ENCODE peak calls at places on chromosomes 16 and 17, in nine cellular contexts. Z is right lobe of liver, G is right cardiac atrium, M is GM06990, D is bronchial epithelial cell, S is right atrium auricular region, O is Panc1, A is choroid plexus epithelial cell, N is astrocyte of the cerebellum. T is an unnamed sample.

GRCh38 chr17:18181358-18181757 is 2.3 kb upstream of the ALKBH5 start:
- DNase-seq in Z (no peak), G (no peak), M (no peak), D (peak; percentile 75), S (no peak), O (no peak), A (no peak), N (no peak), T (no peak)

GRCh38 chr17:41377546-41377945 is 4.6 kb downstream of the KRT34 start:
- DNase-seq in Z (no peak), G (no peak), M (no peak), D (peak; percentile 30), S (no peak), O (no peak), A (peak; percentile 65), N (no peak), T (no peak)

GRCh38 chr16:27844826-27845225 is 218.7 kb downstream of the GSG1L start:
- DNase-seq in Z (no peak), G (no peak), M (no peak), D (no peak), S (no peak), O (no peak), A (no peak), N (no peak), T (no peak)

GRCh38 chr16:63856537-63856936 is 1265.3 kb downstream of the CDH11 start:
- DNase-seq in Z (no peak), G (no peak), M (no peak), D (no peak), S (no peak), O (no peak), A (no peak), N (no peak), T (no peak)

GRCh38 chr17:66580178-66580577 is 254.7 kb upstream of the CACNG5 start:
- DNase-seq in Z (no peak), G (peak; percentile 39), M (no peak), D (no peak), S (no peak), O (no peak), A (peak; percentile 80), N (no peak), T (no peak)

GRCh38 chr16:30121741-30122620 is 1.0 kb downstream of the MAPK3 start:
- DNase-seq in Z (peak; percentile 55), G (peak; percentile 90), M (no peak), D (no peak), S (peak; percentile 89), O (no peak), A (peak; percentile 75), N (no peak), T (no peak)

GRCh38 chr16:471353-472198 is 46.1 kb downstream of the RAB11FIP3 start:
- DNase-seq in Z (no peak), G (peak; percentile 50), M (no peak), D (peak; percentile 53), S (no peak), O (no peak), A (no peak), N (no peak), T (peak; percentile 15)

GRCh38 chr16:20886320-20886719 is 13.8 kb downstream of the DCUN1D3 start:
- DNase-seq in Z (no peak), G (no peak), M (no peak), D (no peak), S (no peak), O (no peak), A (no peak), N (no peak), T (no peak)

GRCh38 chr17:2025220-2025621 is at the start of gene RTN4RL1:
- DNase-seq in Z (peak; percentile 73), G (peak; percentile 77), M (peak; percentile 45), D (peak; percentile 68), S (peak; percentile 65), O (no peak), A (peak; percentile 33), N (no peak), T (no peak)
- H3K4me3 ChIP-seq in Z (peak within 1 kb of the TSS; percentile 48), G (peak within 1 kb of the TSS; percentile 62), M (peak within 1 kb of the TSS; percentile 39), D (peak within 1 kb of the TSS; percentile 43), S (peak within 1 kb of the TSS; percentile 43), O (peak within 1 kb of the TSS; percentile 44), A (peak within 1 kb of the TSS; percentile 17), N (peak within 1 kb of the TSS; percentile 34), T (peak within 1 kb of the TSS; percentile 76)

DNA sequence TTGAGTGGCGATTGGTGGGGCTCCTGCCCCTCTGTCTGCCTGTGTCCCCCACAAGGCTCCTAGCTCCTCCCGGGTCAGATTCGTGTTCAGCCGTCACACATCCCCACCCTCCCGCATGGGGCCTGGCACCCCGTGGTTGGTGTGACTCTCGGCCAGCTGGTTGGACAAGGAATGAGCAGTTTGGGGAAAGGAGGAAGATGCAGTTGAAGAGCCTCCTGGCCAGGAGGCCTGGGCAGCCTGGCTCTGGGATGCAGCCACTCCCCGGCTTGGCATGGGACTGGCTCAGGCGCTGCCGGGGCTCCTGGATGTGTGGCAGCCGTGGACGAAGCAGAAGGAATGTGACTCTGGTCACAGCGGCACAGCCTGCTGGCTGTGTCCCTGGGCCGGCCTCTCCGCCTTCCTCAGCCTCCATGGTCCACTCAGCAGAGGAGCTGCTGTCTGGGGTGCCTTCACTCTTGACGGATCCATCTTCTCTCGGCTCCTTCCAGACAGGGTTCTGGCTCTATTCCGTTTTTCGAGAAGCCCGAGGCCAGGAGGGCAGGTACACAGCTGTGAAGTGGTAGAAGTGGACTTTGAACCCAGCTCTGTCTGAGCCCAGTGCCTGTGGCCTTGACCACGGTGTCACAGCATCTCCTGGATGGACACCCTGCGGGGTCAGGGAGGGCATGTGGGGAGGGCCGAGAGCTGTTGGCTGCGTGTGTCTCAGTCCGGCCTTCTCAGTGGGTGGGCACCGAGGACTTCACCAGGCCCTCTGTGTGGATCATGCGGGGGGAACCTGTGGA is 2.1 kb downstream of the TRAF7 start:
- DNase-seq in Z (peak; percentile 83), G (peak; percentile 25), M (no peak), D (no peak), S (no peak), O (no peak), A (no peak), N (no peak), T (no peak)
- H3K4me3 ChIP-seq in Z (peak overlapping the region; percentile 81), G (no peak overlapping the region), M (no peak overlapping the region), D (no peak overlapping the region), S (no peak overlapping the region), O (peak overlapping the region; percentile 98), A (no peak overlapping the region), N (peak overlapping the region; percentile 88), T (no peak overlapping the region)

DNA sequence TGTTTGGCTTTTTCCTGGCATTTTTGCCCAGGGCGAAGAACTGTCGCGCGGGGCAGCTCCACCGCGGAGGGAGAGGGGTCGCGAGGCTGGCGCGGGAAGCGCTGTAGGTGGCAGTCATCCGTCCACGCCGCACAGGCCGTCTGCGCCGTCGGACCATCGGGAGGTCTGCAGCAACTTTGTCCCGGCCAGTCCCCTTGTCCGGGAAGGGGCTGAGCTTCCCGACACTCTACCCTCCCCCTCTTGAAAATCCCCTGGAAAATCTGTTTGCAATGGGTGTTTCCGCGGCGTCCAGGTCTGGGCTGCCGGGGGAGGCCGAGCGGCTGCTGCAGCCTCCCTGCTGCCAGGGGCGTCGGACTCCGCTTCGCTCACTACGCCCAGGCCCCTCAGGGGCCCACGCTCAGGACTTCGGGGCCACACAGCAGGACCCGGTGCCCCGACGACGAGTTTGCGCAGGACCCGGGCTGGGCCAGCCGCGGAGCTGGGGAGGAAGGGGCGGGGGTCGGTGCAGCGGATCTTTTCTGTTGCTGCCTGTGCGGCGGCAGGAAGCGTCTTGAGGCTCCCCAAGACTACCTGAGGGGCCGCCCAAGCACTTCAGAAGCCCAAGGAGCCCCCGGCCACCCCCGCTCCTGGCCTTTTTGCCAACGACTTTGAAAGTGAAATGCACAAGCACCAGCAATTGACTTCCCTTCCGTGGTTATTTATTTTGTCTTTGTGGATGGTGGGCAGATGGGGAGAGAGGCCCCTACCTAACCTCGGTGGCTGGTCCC is 2.3 kb upstream of the CBX4 start:
- DNase-seq in Z (peak; percentile 35), G (peak; percentile 21), M (no peak), D (no peak), S (no peak), O (no peak), A (no peak), N (no peak), T (no peak)
- H3K4me3 ChIP-seq in Z (no peak overlapping the region), G (no peak overlapping the region), M (no peak overlapping the region), D (no peak overlapping the region), S (no peak overlapping the region), O (peak overlapping the region; percentile 23), A (no peak overlapping the region), N (no peak overlapping the region), T (no peak overlapping the region)

DNA sequence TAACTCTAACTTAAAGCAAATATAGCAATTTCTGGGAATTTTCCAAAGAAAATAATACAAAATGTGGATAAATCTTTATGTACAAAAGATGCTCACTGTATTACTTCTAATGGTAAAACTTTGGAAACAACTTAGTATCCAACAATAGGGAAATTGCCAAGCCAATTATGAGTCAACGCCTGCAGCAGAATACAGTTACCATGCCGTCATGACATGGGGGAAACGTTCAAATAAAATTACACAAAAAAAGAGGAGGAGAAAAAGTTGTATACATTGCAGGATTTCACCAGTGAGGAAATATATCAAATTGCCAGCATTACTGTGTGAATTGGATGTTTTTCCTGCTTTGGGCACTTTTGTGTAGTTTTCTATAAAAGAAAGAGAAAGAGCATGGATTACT is 469.6 kb downstream of the SOX9 start:
- DNase-seq in Z (no peak), G (no peak), M (no peak), D (peak; percentile 76), S (no peak), O (no peak), A (peak; percentile 72), N (no peak), T (no peak)
- H3K4me3 ChIP-seq in Z (no peak overlapping the region), G (no peak overlapping the region), M (no peak overlapping the region), D (peak overlapping the region; percentile 90), S (no peak overlapping the region), O (peak overlapping the region; percentile 94), A (peak overlapping the region; percentile 95), N (peak overlapping the region; percentile 94), T (peak overlapping the region; percentile 91)

GRCh38 chr16:49440156-49441065 is 66.8 kb downstream of the C16orf78 start:
- DNase-seq in Z (no peak), G (no peak), M (no peak), D (no peak), S (no peak), O (no peak), A (no peak), N (no peak), T (no peak)
- H3K4me3 ChIP-seq in Z (no peak overlapping the region), G (no peak overlapping the region), M (no peak overlapping the region), D (no peak overlapping the region), S (no peak overlapping the region), O (no peak overlapping the region), A (no peak overlapping the region), N (no peak overlapping the region), T (no peak overlapping the region)

DNA sequence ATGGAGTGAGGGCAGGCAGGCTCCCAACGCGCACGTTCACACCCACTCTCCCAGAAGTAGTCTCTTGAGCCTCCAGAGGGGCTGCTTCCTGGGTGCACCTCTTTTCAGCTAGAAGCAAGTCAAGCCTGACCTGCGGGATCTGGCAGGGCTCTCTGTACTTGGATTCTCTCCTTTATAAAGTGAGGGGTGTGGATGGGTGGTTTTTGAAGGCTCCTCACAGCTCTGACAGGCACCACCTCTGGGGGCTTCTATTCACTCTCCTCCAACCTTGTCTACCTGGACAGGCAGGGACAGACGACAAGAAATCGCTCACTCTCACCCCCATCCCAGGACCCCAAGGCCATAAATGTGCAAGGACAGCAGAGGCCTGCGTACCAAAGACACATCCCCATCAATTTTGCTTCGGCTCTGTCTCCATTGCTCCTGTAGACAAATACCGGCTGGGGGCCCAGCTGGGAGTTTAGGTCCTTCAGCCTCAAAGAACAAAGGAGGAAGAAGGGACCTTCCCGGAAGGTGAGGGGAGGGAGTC is 814 bp upstream of the DYNLL2 start:
- DNase-seq in Z (no peak), G (no peak), M (no peak), D (no peak), S (no peak), O (no peak), A (no peak), N (no peak), T (no peak)
- H3K4me3 ChIP-seq in Z (peak overlapping the region; percentile 13), G (no peak overlapping the region), M (peak overlapping the region; percentile 47), D (no peak overlapping the region), S (no peak overlapping the region), O (peak overlapping the region; percentile 43), A (no peak overlapping the region), N (peak overlapping the region; percentile 8), T (no peak overlapping the region)